ENCODE peak calls at places on chromosome 1, in five cellular contexts. W, X, G, Q and I are unnamed samples.
A peak's percentile ranks its signal among the peaks of the same experiment; 100 is the strongest.

GRCh38 chr1:17922833-17923232 is 167.7 kb downstream of the ACTL8 start:
- DNase-seq in X (peak; percentile 41), Q (no peak), G (peak; percentile 16), W (peak; percentile 45), I (peak; percentile 3)

GRCh38 chr1:174769961-174770549 is 229.7 kb upstream of the CACYBP start:
- DNase-seq in Q (peak; percentile 23), G (peak; percentile 31), W (peak; percentile 63), X (peak; percentile 68), I (no peak)

GRCh38 chr1:58460469-58460868 is 86.1 kb downstream of the OMA1 start:
- DNase-seq in G (peak; percentile 15), W (no peak), Q (no peak), X (peak; percentile 25), I (no peak)

GRCh38 chr1:201318504-201319340 is 35.4 kb downstream of the PKP1 start:
- DNase-seq in X (no peak), G (no peak), Q (no peak), W (no peak), I (no peak)

GRCh38 chr1:209156991-209157390 is 426.5 kb upstream of the CAMK1G start:
- DNase-seq in G (no peak), X (no peak), Q (no peak), W (no peak), I (no peak)

GRCh38 chr1:234780531-234781162 is 170.7 kb upstream of the IRF2BP2 start:
- DNase-seq in Q (no peak), G (no peak), X (no peak), W (no peak), I (no peak)

GRCh38 chr1:116791727-116792126 is 37.5 kb downstream of the CD2 start:
- DNase-seq in X (no peak), W (no peak), G (no peak), Q (no peak), I (no peak)

GRCh38 chr1:88691540-88691939 is 7.5 kb downstream of the PKN2 start:
- DNase-seq in G (no peak), W (no peak), X (no peak), Q (no peak), I (no peak)

GRCh38 chr1:15702722-15703550 is 18.8 kb downstream of the PLEKHM2 start:
- DNase-seq in W (no peak), G (no peak), X (peak; percentile 51), Q (no peak), I (no peak)

GRCh38 chr1:177210071-177210470 is 39.3 kb downstream of the BRINP2 start:
- DNase-seq in W (no peak), X (no peak), Q (no peak), G (no peak), I (no peak)

GRCh38 chr1:223394706-223395105 is 1.5 kb downstream of the CCDC185 start:
- DNase-seq in W (no peak), Q (no peak), X (no peak), G (no peak), I (no peak)

GRCh38 chr1:103267893-103268292 is 159.6 kb upstream of the COL11A1 start:
- DNase-seq in Q (no peak), X (no peak), W (no peak), G (no peak), I (no peak)

GRCh38 chr1:225772323-225772768 is 5.3 kb upstream of the SRP9 start:
- DNase-seq in W (peak; percentile 69), G (peak; percentile 78), X (peak; percentile 91), Q (peak; percentile 53), I (peak; percentile 22)

GRCh38 chr1:99727575-99728190 is 38.8 kb downstream of the FRRS1 start:
- DNase-seq in W (no peak), X (peak; percentile 61), Q (no peak), G (peak; percentile 44), I (no peak)